ENCODE peak calls at places on chromosomes 12 and 14, in four cellular contexts. V is Jurkat, Clone E6-1; L is right cardiac atrium; H is fibroblast of pulmonary artery. I is an unnamed sample.

GRCh38 chr14:92680781-92681650 is 67.4 kb downstream of the LGMN start:
- DNase-seq in V (peak), L (peak), H (peak), I (peak)

GRCh38 chr14:67738740-67739504 is 37.2 kb downstream of the RDH12 start:
- DNase-seq in V (no peak), L (peak), H (peak), I (no peak)

GRCh38 chr14:105527381-105528196 is 1.2 kb downstream of the TMEM121 start:
- DNase-seq in V (no peak), L (peak), H (no peak), I (no peak)

GRCh38 chr14:80003138-80003537 is 208.2 kb downstream of the DIO2 start:
- DNase-seq in V (no peak), L (no peak), H (no peak), I (no peak)

GRCh38 chr14:55881577-55882241 is 236.5 kb upstream of the PELI2 start:
- DNase-seq in V (no peak), L (no peak), H (no peak), I (no peak)

GRCh38 chr12:50901685-50902113 is 50.6 kb upstream of the HIGD1C start:
- DNase-seq in V (no peak), L (no peak), H (no peak), I (no peak)

GRCh38 chr12:94603434-94604068 is 46.8 kb downstream of the TMCC3 start:
- DNase-seq in V (peak), L (peak), H (peak), I (peak)

GRCh38 chr14:69712637-69713088 is 54.3 kb upstream of the SRSF5 start:
- DNase-seq in V (no peak), L (peak), H (no peak), I (peak)

GRCh38 chr12:16955083-16955657 is 349.2 kb upstream of the LMO3 start:
- DNase-seq in V (no peak), L (no peak), H (no peak), I (no peak)

GRCh38 chr12:120774169-120774916 is 48.7 kb downstream of the ACADS start:
- DNase-seq in V (peak), L (no peak), H (no peak), I (no peak)

GRCh38 chr14:20798318-20798717 is 4.3 kb downstream of the RNASE1 start:
- DNase-seq in V (no peak), L (no peak), H (no peak), I (no peak)

GRCh38 chr12:91179315-91179714 is 3.3 kb downstream of the DCN start:
- DNase-seq in V (no peak), L (no peak), H (peak), I (no peak)

DNA sequence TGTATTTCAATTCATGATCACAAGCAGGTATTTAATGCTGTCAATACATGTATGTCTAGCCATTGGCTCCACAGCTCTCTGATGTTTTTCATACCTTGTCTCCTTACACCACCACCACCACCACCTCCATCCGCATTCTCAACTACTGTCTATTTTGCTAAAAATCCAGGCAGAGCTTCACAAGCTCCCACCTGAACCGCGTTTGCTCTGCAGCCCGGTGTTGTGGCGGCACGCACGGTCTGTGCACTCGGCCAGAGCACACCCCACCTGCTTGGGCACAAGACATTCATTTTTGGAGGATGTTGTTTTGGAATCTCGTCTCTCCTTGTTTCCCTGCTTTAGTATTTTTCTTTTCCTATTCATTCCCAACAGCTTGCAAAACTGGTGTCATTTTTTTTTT is 37.6 kb downstream of the PIWIL1 start:
- DNase-seq in V (no peak), L (no peak), H (no peak), I (no peak)
- H3K4me3 ChIP-seq in V (no peak), L (no peak), H (no peak), I (no peak)

GRCh38 chr14:103055693-103056092 is 1.7 kb downstream of the CDC42BPB start:
- DNase-seq in V (no peak), L (no peak), H (peak), I (no peak)
- H3K4me3 ChIP-seq in V (no peak), L (peak), H (peak), I (no peak)

GRCh38 chr12:113133036-113133435 is 2.5 kb downstream of the RASAL1 start:
- DNase-seq in V (no peak), L (no peak), H (no peak), I (no peak)

GRCh38 chr12:113131556-113131955 is 4.0 kb downstream of the RASAL1 start:
- DNase-seq in V (no peak), L (no peak), H (no peak), I (no peak)

GRCh38 chr12:113128802-113129663 is 6.5 kb downstream of the RASAL1 start:
- DNase-seq in V (peak), L (no peak), H (no peak), I (no peak)

GRCh38 chr12:113129664-113130456 is 5.7 kb downstream of the RASAL1 start:
- DNase-seq in V (no peak), L (no peak), H (no peak), I (no peak)

DNA sequence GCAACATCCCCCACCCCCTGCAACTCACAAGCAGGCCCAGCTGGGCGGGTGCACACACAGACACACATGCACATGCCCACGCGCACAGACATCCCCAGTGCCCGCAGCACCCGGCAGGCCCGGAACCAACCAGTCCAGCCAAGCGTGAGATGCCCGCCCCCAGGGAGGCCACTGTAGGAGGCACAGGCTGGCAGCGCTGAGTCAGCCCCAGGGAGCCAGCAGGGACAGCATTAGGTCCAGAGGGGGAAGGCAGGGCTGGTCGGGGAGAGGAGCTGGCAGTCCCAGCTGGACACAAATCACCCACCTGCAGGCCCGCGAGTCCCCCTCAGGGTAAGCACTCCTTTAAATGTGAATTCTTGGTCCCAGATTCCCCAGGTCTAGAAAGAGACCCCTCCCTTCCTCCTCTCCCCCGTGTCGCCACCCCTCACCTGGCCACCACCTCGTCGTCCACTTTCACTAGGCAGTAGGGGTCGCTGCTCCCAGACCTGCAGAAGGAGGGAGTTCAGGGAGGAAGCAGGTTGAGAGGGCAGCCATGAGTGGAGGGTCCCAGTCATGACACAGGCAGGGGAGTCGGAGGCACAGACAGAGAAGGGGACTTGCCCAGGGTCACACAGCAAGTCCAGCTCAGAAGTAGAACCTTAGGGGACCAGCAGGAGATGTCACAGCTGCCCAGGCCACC is 5.0 kb downstream of the RASAL1 start:
- DNase-seq in V (no peak), L (no peak), H (no peak), I (no peak)
- H3K4me3 ChIP-seq in V (no peak), L (no peak), H (no peak), I (no peak)

GRCh38 chr14:34692898-34693227 is 21.5 kb downstream of the CFL2 start:
- DNase-seq in V (no peak), L (no peak), H (no peak), I (no peak)
- H3K4me3 ChIP-seq in V (no peak), L (no peak), H (no peak), I (no peak)

DNA sequence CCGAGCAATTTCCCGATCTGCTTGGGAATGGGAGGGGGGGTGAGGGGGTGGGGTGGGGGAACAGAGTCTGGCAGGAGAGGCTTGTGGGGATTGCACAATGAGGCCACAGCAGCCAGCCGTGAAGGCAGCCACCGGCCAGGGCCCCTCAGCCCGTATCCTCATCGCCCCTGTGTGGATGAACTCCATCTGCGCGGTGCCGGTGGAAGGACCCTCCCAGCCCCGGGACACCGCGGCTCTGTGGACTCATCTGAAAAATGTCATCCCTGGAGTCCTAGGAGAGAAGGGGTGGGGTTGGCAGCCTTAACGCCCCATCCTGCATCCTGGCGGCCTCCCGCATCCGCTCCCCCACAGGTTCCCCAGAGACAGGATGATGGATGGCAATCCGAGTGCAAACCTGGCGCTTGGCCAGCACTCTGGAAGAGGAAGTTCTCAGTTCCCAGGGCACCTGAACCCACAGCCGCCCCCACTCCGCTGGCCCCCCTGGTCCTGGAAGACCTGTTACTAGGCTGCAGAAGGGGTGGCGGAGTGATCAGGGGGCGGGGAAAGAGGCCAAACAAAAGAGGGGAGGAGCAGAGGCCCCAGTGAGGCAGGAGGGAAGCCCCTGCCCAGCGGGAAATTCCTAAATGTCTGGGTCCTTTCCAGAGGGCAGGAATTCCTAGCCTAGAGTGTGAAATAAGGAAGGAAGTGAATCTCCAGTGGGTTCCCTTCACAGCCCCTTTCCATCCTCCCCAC is 1.2 kb upstream of the TNFAIP2 start:
- DNase-seq in V (no peak), L (peak), H (peak), I (no peak)
- H3K4me3 ChIP-seq in V (no peak), L (peak), H (peak), I (no peak)

GRCh38 chr12:45669762-45670161 is 59.7 kb upstream of the ARID2 start:
- DNase-seq in V (no peak), L (no peak), H (no peak), I (no peak)

GRCh38 chr12:45669093-45669492 is 60.4 kb upstream of the ARID2 start:
- DNase-seq in V (peak), L (no peak), H (no peak), I (peak)

GRCh38 chr12:45668641-45669040 is 60.9 kb upstream of the ARID2 start:
- DNase-seq in V (peak), L (no peak), H (no peak), I (no peak)

GRCh38 chr12:45670339-45671065 is 59.0 kb upstream of the ARID2 start:
- DNase-seq in V (peak), L (no peak), H (no peak), I (peak)

GRCh38 chr12:45671254-45671653 is 58.3 kb upstream of the ARID2 start:
- DNase-seq in V (no peak), L (no peak), H (peak), I (no peak)
- H3K4me3 ChIP-seq in V (no peak), L (no peak), H (no peak), I (no peak)

GRCh38 chr12:113465808-113466769 is 5.6 kb downstream of the LHX5 start:
- DNase-seq in V (no peak), L (no peak), H (no peak), I (no peak)
- H3K4me3 ChIP-seq in V (no peak), L (no peak), H (no peak), I (no peak)

DNA sequence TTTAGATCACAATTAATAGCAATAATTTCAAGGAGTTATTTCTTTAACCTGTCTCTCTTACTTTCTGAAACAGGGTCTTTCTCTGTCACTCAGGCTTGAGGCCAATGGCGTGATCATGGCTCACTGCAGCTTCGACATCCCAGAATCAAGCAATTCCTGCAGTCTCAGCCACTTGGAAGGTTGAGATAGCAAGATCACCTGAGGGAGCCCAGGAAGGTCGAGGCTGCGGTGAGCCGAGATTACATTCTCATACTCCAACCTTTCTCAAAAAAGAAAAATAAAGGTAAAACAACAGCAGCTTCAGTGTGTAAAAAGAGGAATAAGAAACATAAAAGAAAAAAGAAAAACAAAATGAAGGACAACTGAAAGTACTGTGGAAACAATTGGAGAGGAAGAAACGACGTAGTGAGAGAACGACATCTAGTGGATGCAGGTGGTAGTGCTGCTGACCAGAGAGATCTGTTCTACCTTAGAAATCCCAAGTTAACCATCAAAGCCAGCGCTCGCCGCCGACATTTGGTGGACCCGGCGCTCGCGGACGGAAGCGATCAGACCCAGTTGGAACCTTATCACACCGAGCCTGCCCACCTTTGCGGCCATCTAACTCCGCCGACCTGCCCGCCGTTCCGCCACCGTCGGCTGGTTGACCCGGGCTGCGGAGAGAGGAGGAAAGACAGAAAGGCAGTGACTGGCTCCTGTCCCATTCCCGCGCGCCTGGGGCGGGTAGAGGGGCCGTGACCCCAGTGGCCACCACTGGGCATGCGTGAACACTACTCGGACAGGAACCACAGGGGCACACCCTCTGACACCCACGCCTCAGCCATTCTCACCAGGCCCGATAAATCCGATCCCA is 196.1 kb downstream of the ALG10 start:
- DNase-seq in V (peak), L (peak), H (peak), I (peak)
- H3K4me3 ChIP-seq in V (peak), L (peak), H (no peak), I (no peak)

GRCh38 chr14:26595922-26596721 is 1.7 kb downstream of the NOVA1 start:
- DNase-seq in V (no peak), L (no peak), H (peak), I (no peak)
- H3K4me3 ChIP-seq in V (peak), L (peak), H (peak), I (no peak)

I was measured in CD4-positive, alpha-beta memory T cell.